ENCODE peak calls at places on chromosomes 7 and 10, in ten cellular contexts. I, J, N, D, R, F, P, L, E and B are unnamed samples.

GRCh38 chr10:101225846-101226361 is 3.4 kb downstream of the LBX1 start:
- DNase-seq in I (no peak), J (no peak), N (no peak), D (no peak), R (no peak), F (no peak), P (no peak), L (no peak), E (no peak), B (no peak)

GRCh38 chr7:94509264-94509878 is at the start of gene CASD1:
- DNase-seq in I (peak; percentile 64), J (peak; percentile 44), N (peak; percentile 48), D (peak; percentile 31), R (peak; percentile 61), F (peak; percentile 68), P (peak; percentile 86), L (peak; percentile 69), E (peak; percentile 52), B (peak; percentile 41)

GRCh38 chr7:139321071-139321745 is 19.9 kb upstream of the FMC1 start:
- DNase-seq in I (no peak), J (no peak), N (no peak), D (peak; percentile 17), R (no peak), F (no peak), P (no peak), L (no peak), E (no peak), B (no peak)

GRCh38 chr7:16637279-16637795 is 8.2 kb downstream of the ANKMY2 start:
- DNase-seq in I (no peak), J (no peak), N (no peak), D (no peak), R (no peak), F (no peak), P (no peak), L (no peak), E (no peak), B (no peak)

GRCh38 chr7:86645174-86645566 is 1.5 kb downstream of the GRM3 start:
- DNase-seq in I (no peak), J (no peak), N (no peak), D (no peak), R (no peak), F (no peak), P (no peak), L (no peak), E (no peak), B (no peak)

GRCh38 chr10:75492151-75492550 is 60.7 kb downstream of the LRMDA start:
- DNase-seq in I (no peak), J (no peak), N (no peak), D (no peak), R (no peak), F (no peak), P (no peak), L (no peak), E (no peak), B (no peak)

GRCh38 chr7:82441916-82442478 is 1.6 kb downstream of the CACNA2D1 start:
- DNase-seq in I (no peak), J (no peak), N (no peak), D (peak; percentile 53), R (no peak), F (no peak), P (no peak), L (no peak), E (no peak), B (no peak)

GRCh38 chr10:17003151-17003550 is 126.5 kb downstream of the CUBN start:
- DNase-seq in I (no peak), J (no peak), N (peak; percentile 62), D (peak; percentile 83), R (peak; percentile 73), F (no peak), P (no peak), L (peak; percentile 66), E (no peak), B (peak; percentile 32)

GRCh38 chr7:44213872-44214595 is 13.3 kb downstream of the YKT6 start:
- DNase-seq in I (no peak), J (peak; percentile 54), N (peak; percentile 5), D (peak; percentile 40), R (no peak), F (no peak), P (no peak), L (no peak), E (no peak), B (no peak)

GRCh38 chr7:64947252-64948000 is 43.4 kb downstream of the ZNF117 start:
- DNase-seq in I (no peak), J (peak; percentile 27), N (no peak), D (no peak), R (no peak), F (no peak), P (no peak), L (no peak), E (no peak), B (no peak)

GRCh38 chr10:83212632-83213349 is 926.5 kb upstream of the GHITM start:
- DNase-seq in I (no peak), J (no peak), N (no peak), D (no peak), R (no peak), F (no peak), P (no peak), L (no peak), E (no peak), B (no peak)

GRCh38 chr7:118573065-118573464 is 348.6 kb downstream of the ANKRD7 start:
- DNase-seq in I (no peak), J (peak; percentile 6), N (no peak), D (no peak), R (no peak), F (peak; percentile 35), P (no peak), L (no peak), E (no peak), B (no peak)

GRCh38 chr10:132939957-132940790 is 2.2 kb downstream of the CFAP46 start:
- DNase-seq in I (no peak), J (peak; percentile 75), N (no peak), D (peak; percentile 30), R (peak; percentile 57), F (no peak), P (peak; percentile 74), L (peak; percentile 68), E (no peak), B (no peak)

GRCh38 chr10:121232494-121232893 is 365.8 kb downstream of the FGFR2 start:
- DNase-seq in I (no peak), J (no peak), N (no peak), D (no peak), R (no peak), F (no peak), P (no peak), L (no peak), E (no peak), B (no peak)